ENCODE peak calls at places on chromosome 21, in six cellular contexts. S, I, H, M, Y and R are unnamed samples.

GRCh38 chr21:32516729-32517649 is 68.3 kb downstream of the TCP10L start:
- DNase-seq in S (no peak), I (no peak), H (no peak), M (no peak), Y (no peak), R (no peak)

GRCh38 chr21:43726686-43727570 is 8.0 kb downstream of the PDXK start:
- DNase-seq in S (peak), I (no peak), H (no peak), M (peak), Y (no peak), R (no peak)

GRCh38 chr21:42567861-42568260 is 54.2 kb downstream of the SLC37A1 start:
- DNase-seq in S (no peak), I (no peak), H (no peak), M (no peak), Y (no peak), R (no peak)

GRCh38 chr21:20110368-20110767 is 887.8 kb upstream of the NCAM2 start:
- DNase-seq in S (no peak), I (no peak), H (no peak), M (no peak), Y (no peak), R (no peak)

GRCh38 chr21:31218830-31219608 is 125.0 kb downstream of the TIAM1 start:
- DNase-seq in S (no peak), I (no peak), H (no peak), M (peak), Y (no peak), R (no peak)

GRCh38 chr21:25396135-25396711 is 211.1 kb downstream of the MRPL39 start:
- DNase-seq in S (no peak), I (no peak), H (no peak), M (no peak), Y (no peak), R (no peak)

GRCh38 chr21:33640697-33641338 is 723 bp downstream of the CRYZL1 start:
- DNase-seq in S (no peak), I (no peak), H (no peak), M (no peak), Y (peak), R (no peak)

GRCh38 chr21:16837319-16837718 is 675.5 kb upstream of the CXADR start:
- DNase-seq in S (no peak), I (no peak), H (no peak), M (no peak), Y (no peak), R (no peak)

GRCh38 chr21:38126677-38127271 is 130.0 kb upstream of the KCNJ15 start:
- DNase-seq in S (peak), I (peak), H (peak), M (peak), Y (peak), R (no peak)

GRCh38 chr21:26965567-26966359 is 1.1 kb downstream of the ADAMTS5 start:
- DNase-seq in S (no peak), I (no peak), H (no peak), M (no peak), Y (peak), R (no peak)